ENCODE peak calls at places on chromosomes 11 and 22, in four cellular contexts. J is AG04450, S is RWPE1, F is epithelial cell of proximal tubule. W is an unnamed sample.

GRCh38 chr22:31177420-31178162 is 17.6 kb downstream of the RNF185 start:
- DNase-seq in S (peak), F (peak), J (peak), W (no peak)

GRCh38 chr11:35420371-35420770 is 1.0 kb upstream of the SLC1A2 start:
- DNase-seq in J (no peak), S (no peak), F (no peak), W (no peak)

GRCh38 chr11:15968461-15969130 is 387.8 kb downstream of the SOX6 start:
- DNase-seq in F (no peak), J (no peak), S (no peak), W (no peak)

GRCh38 chr22:26474687-26475086 is 8.9 kb downstream of the HPS4 start:
- DNase-seq in J (no peak), F (no peak), S (no peak), W (no peak)

GRCh38 chr22:38345782-38346181 is 28.5 kb upstream of the CSNK1E start:
- DNase-seq in S (no peak), F (no peak), J (no peak), W (no peak)

GRCh38 chr11:126343051-126343450 is 12.4 kb upstream of the ST3GAL4 start:
- DNase-seq in F (no peak), J (no peak), S (no peak), W (no peak)

GRCh38 chr11:121154473-121154872 is 53.4 kb downstream of the TECTA start:
- DNase-seq in S (no peak), F (no peak), J (no peak), W (no peak)

GRCh38 chr11:22938691-22939090 is 78.4 kb upstream of the CCDC179 start:
- DNase-seq in J (no peak), S (no peak), F (no peak), W (no peak)

GRCh38 chr22:20138417-20138738 is 6.8 kb downstream of the ZDHHC8 start:
- DNase-seq in J (no peak), S (no peak), F (no peak), W (no peak)

GRCh38 chr11:80651004-80651403 is 1210.2 kb upstream of the TENM4 start:
- DNase-seq in S (no peak), F (no peak), J (no peak), W (no peak)

GRCh38 chr11:67248653-67249052 is 17.6 kb upstream of the GRK2 start:
- DNase-seq in S (peak), J (no peak), F (no peak), W (no peak)

GRCh38 chr11:11148104-11148509 is 204.9 kb downstream of the CSNK2A3 start:
- DNase-seq in F (peak), J (no peak), S (peak), W (no peak)

GRCh38 chr11:70934999-70935768 is 317.2 kb downstream of the SHANK2 start:
- DNase-seq in S (peak), J (no peak), F (no peak), W (no peak)

GRCh38 chr11:92266821-92267220 is 42.2 kb downstream of the FAT3 start:
- DNase-seq in S (no peak), F (peak), J (no peak), W (no peak)

GRCh38 chr22:21568207-21569075 is 927 bp downstream of the UBE2L3 start:
- DNase-seq in S (no peak), F (no peak), J (no peak), W (no peak)

GRCh38 chr11:15845261-15845660 is 511.1 kb downstream of the SOX6 start:
- DNase-seq in J (no peak), F (no peak), S (no peak), W (no peak)

GRCh38 chr22:21047730-21048129 is 2.0 kb downstream of the LRRC74B start:
- DNase-seq in J (no peak), F (no peak), S (no peak), W (no peak)

DNA sequence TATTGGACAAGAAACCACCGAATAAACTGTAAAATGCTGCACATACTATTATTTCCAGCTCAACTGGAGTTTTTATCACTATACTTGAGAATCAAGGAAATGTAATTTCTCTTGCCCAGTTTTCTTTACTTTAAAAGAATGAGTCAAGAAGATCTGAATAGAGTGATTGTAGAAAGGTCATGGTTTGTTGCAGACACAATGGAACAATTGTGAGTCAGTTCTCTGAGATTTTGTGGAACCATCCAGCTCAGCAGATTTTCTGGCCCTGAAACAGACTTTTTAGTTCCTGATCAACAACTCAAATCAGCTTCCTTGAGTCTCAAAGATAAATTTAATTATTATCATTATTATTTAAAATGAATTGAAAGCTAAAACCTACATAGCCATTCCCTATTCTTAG is 1.3 kb downstream of the TCN1 start:
- DNase-seq in S (no peak), J (no peak), F (peak), W (no peak)
- TF ChIP-seq CTCF in S (no peak), J (no peak), F (no peak), W (no peak)

DNA sequence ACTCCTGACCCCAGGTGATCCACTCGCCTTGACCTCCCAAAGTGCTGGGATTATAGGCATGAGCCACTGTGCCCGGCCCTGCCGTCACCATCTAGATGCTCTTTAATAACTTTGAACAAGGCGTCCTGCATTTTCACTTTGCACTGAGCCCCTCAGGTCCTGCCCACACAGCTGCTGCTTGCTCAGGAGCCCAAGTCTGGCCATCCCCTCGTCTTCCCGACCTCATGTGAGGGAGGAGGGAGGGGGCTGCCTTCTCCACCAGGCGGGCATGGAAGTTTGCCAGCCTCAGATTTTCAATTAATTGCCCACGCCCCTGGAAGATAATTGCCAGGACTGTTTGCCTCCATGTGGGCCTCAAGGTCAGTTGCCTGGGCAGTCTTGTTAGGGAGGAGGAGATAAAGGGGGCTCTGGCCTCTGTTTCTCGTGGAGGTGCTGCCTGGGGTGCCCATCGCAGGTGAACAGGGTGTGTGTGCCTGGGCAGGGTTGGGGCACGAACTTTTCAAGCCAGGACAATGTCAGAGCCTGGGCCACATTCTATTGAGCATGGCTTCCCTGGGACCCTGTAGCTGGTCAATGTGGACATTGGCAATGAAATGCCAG is 27.9 kb upstream of the MYEOV start:
- DNase-seq in F (no peak), S (no peak), J (no peak), W (no peak)
- TF ChIP-seq CTCF in F (no peak), S (no peak), J (no peak), W (no peak)

DNA sequence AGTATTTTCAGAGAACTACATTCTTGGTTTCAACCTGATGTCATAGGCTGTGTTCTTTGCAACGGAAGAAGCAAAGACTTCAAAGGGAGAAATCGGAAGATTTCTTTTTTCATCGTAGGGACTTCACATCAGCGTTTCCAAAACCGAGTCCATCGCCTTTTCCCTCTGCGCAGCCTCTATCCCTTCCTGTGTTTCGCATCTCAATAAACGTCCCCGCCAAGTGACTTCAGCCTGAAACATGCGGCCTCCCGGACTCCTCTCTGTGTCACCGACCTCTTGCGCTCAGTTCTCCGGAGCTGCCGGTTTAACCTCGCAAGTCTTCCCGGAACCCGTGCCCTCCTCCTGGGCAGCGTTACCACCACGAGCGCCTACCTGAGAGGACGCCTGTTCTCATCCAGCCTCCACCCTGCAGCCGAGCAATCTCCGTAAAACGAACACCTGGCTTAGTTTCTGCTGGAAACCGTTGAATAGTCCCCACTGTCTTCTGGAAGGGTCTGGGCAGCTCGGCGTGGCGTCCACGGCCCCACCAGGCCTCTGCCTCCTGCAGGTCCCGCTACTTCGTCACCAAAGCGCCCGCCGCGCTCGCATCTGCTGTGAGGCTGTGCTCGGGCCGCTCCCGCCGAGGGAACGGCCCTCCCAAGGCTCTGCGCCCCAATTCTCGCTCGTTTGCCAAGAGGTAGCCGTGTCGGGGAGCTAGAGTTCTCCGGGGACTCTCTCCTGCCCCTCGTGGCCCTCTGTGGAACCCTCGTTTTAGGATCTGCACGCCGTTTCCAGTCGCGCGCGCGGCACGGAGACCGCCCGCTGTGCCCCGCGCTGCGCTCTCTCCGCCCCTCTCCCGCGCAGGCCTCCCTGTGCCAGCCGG is at the start of gene GLB1L3:
- DNase-seq in S (peak), F (no peak), J (no peak), W (no peak)
- TF ChIP-seq CTCF in S (peak), F (peak), J (peak), W (no peak)

GRCh38 chr11:40104941-40105550 is 1354.4 kb downstream of the LRRC4C start:
- DNase-seq in F (no peak), J (no peak), S (no peak), W (no peak)
- TF ChIP-seq CTCF in F (no peak), J (no peak), S (no peak), W (no peak)